ENCODE peak calls at places on chromosome 1, in five cellular contexts. One of them, this sample, is unnamed.

GRCh38 chr1:169115891-169116585 is 9.5 kb downstream of the ATP1B1 start:
- DNase-seq in HL-60: no peak
- DNase-seq in transverse colon: peak
- DNase-seq in vagina: no peak
- DNase-seq in GM12891: no peak
- DNase-seq in this sample: peak

GRCh38 chr1:178057863-178058576 is 35.9 kb upstream of the RASAL2 start:
- DNase-seq in HL-60: no peak
- DNase-seq in transverse colon: no peak
- DNase-seq in vagina: no peak
- DNase-seq in GM12891: no peak
- DNase-seq in this sample: no peak

GRCh38 chr1:181396171-181396670 is 87.1 kb upstream of the CACNA1E start:
- DNase-seq in HL-60: no peak
- DNase-seq in transverse colon: no peak
- DNase-seq in vagina: no peak
- DNase-seq in GM12891: no peak
- DNase-seq in this sample: no peak

GRCh38 chr1:24586970-24587820 is 31.3 kb downstream of the NCMAP start:
- DNase-seq in HL-60: peak
- DNase-seq in transverse colon: peak
- DNase-seq in vagina: no peak
- DNase-seq in GM12891: peak
- DNase-seq in this sample: peak

GRCh38 chr1:240210026-240210425 is 118.3 kb downstream of the FMN2 start:
- DNase-seq in HL-60: no peak
- DNase-seq in transverse colon: no peak
- DNase-seq in vagina: no peak
- DNase-seq in GM12891: no peak
- DNase-seq in this sample: no peak

GRCh38 chr1:228996286-228996685 is 261.0 kb downstream of the RHOU start:
- DNase-seq in HL-60: no peak
- DNase-seq in transverse colon: no peak
- DNase-seq in vagina: peak
- DNase-seq in GM12891: no peak
- DNase-seq in this sample: no peak

GRCh38 chr1:218524526-218524925 is 179.4 kb downstream of the TGFB2 start:
- DNase-seq in HL-60: no peak
- DNase-seq in transverse colon: no peak
- DNase-seq in vagina: no peak
- DNase-seq in GM12891: no peak
- DNase-seq in this sample: no peak

GRCh38 chr1:24127134-24127800 is 15.3 kb upstream of the MYOM3 start:
- DNase-seq in HL-60: no peak
- DNase-seq in transverse colon: no peak
- DNase-seq in vagina: no peak
- DNase-seq in GM12891: no peak
- DNase-seq in this sample: no peak

GRCh38 chr1:13820055-13820454 is 120.1 kb downstream of the PRDM2 start:
- DNase-seq in HL-60: no peak
- DNase-seq in transverse colon: no peak
- DNase-seq in vagina: peak
- DNase-seq in GM12891: no peak
- DNase-seq in this sample: no peak

GRCh38 chr1:115402753-115403184 is 64.7 kb upstream of the NGF start:
- DNase-seq in HL-60: no peak
- DNase-seq in transverse colon: no peak
- DNase-seq in vagina: no peak
- DNase-seq in GM12891: no peak
- DNase-seq in this sample: no peak

GRCh38 chr1:75426688-75427087 is 184.2 kb downstream of the SLC44A5 start:
- DNase-seq in HL-60: no peak
- DNase-seq in transverse colon: no peak
- DNase-seq in vagina: no peak
- DNase-seq in GM12891: no peak
- DNase-seq in this sample: no peak

GRCh38 chr1:34292472-34292871 is 115.8 kb downstream of the C1orf94 start:
- DNase-seq in HL-60: no peak
- DNase-seq in transverse colon: no peak
- DNase-seq in vagina: no peak
- DNase-seq in GM12891: no peak
- DNase-seq in this sample: no peak

GRCh38 chr1:223136086-223136485 is 7.0 kb downstream of the TLR5 start:
- DNase-seq in HL-60: no peak
- DNase-seq in transverse colon: no peak
- DNase-seq in vagina: no peak
- DNase-seq in GM12891: no peak
- DNase-seq in this sample: no peak

GRCh38 chr1:161506336-161507223 is 1.3 kb downstream of the FCGR2A start:
- DNase-seq in HL-60: peak
- DNase-seq in transverse colon: no peak
- DNase-seq in vagina: no peak
- DNase-seq in GM12891: no peak
- DNase-seq in this sample: no peak
- TF ChIP-seq POLR2AphosphoS5 in HL-60: peak
- TF ChIP-seq POLR2AphosphoS5 in transverse colon: no peak
- TF ChIP-seq POLR2AphosphoS5 in vagina: no peak
- TF ChIP-seq POLR2AphosphoS5 in GM12891: no peak
- TF ChIP-seq POLR2AphosphoS5 in this sample: no peak

DNA sequence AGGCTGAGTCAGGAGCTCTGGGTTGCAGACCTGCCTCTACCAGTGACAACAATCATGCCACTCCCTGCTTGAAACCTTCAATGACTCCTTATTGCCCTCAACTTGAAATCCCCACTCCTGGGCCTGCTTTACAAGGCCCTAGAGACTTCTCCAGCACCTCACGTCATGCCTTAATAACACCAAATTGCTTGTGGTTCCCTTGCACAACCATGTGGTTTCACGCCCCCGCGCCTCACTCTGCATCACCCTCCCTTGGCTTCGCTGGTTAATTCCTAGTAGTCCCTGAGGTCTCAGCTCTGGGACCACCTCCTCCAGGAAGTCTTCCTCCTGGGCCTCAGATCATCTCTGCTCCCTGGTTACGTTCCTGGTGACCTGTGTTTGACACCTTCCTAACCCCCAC is 33.0 kb downstream of the EPHA2 start:
- DNase-seq in HL-60: peak
- DNase-seq in transverse colon: no peak
- DNase-seq in vagina: no peak
- DNase-seq in GM12891: peak
- DNase-seq in this sample: no peak
- TF ChIP-seq POLR2AphosphoS5 in HL-60: peak
- TF ChIP-seq POLR2AphosphoS5 in transverse colon: no peak
- TF ChIP-seq POLR2AphosphoS5 in vagina: peak
- TF ChIP-seq POLR2AphosphoS5 in GM12891: no peak
- TF ChIP-seq POLR2AphosphoS5 in this sample: no peak

DNA sequence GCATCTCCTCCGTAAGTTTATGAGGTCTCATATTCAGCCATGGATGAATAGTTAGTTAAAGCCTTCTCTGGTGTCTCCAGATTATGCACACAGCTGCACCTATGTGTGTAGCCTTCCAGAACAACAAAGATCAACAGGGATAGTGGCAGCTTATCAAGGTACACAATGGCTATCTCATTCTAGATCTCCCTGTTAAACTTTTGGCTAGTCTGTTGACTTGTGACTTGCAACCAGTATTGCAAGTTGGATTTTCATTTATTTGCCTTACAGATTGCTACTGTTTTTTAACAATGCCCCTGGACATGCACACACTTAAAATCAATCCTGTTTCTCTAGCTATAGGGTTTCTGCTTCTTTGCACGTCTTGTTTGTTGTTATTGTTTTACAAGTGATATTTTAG is 363.2 kb downstream of the OMA1 start:
- DNase-seq in HL-60: no peak
- DNase-seq in transverse colon: no peak
- DNase-seq in vagina: no peak
- DNase-seq in GM12891: no peak
- DNase-seq in this sample: no peak
- TF ChIP-seq POLR2AphosphoS5 in HL-60: no peak
- TF ChIP-seq POLR2AphosphoS5 in transverse colon: no peak
- TF ChIP-seq POLR2AphosphoS5 in vagina: no peak
- TF ChIP-seq POLR2AphosphoS5 in GM12891: no peak
- TF ChIP-seq POLR2AphosphoS5 in this sample: no peak

DNA sequence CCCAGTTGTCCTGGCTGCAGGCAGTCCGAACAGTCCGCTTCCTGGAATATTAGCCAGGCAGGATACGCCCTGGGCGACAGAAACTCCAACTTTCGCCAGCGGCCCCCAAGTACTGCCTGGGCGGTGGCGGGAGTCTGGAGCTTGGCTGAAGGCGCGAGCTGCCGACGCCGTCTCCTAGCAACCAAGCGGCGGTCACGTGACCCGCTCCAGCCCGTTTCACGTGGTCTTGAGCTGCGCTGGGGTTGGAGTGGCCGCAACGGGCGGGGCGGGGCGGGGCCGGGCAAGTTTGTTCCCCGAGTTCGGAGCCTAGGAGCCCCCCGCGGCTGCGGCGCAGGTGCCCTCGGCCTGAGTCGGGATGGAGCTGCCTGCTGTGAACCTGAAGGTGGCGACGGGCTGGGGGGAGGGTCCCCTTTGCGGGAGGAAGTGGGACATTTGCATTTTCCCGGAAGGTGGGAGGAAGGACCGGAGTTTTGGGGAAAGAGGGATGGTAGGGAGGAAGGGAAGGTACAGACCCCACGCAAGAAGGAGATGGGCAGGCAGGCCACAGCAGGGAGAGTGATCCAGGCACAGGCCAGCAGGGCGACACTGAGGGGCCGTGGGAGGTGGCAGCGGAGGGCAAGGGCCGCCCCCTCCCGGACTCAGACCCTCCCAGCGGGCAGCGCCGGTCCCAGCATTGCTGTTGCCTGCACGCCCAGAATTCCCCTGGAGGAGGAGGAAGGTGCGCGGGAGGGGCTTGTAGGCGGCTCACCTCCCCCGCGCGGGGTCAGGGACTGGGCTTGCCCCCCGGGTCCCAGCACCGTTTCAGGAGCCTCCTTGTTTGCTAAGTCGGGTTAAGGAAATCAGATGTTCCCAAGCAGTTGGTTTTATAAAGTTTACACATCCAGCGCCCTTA is at the start of gene AGTRAP:
- DNase-seq in HL-60: peak
- DNase-seq in transverse colon: peak
- DNase-seq in vagina: no peak
- DNase-seq in GM12891: peak
- DNase-seq in this sample: peak
- TF ChIP-seq POLR2AphosphoS5 in HL-60: peak
- TF ChIP-seq POLR2AphosphoS5 in transverse colon: peak
- TF ChIP-seq POLR2AphosphoS5 in vagina: peak
- TF ChIP-seq POLR2AphosphoS5 in GM12891: no peak
- TF ChIP-seq POLR2AphosphoS5 in this sample: no peak

GRCh38 chr1:201022824-201023516 is 544 bp downstream of the KIF21B start:
- DNase-seq in HL-60: no peak
- DNase-seq in transverse colon: peak
- DNase-seq in vagina: no peak
- DNase-seq in GM12891: no peak
- DNase-seq in this sample: no peak
- TF ChIP-seq POLR2AphosphoS5 in HL-60: peak
- TF ChIP-seq POLR2AphosphoS5 in transverse colon: no peak
- TF ChIP-seq POLR2AphosphoS5 in vagina: no peak
- TF ChIP-seq POLR2AphosphoS5 in GM12891: no peak
- TF ChIP-seq POLR2AphosphoS5 in this sample: peak

DNA sequence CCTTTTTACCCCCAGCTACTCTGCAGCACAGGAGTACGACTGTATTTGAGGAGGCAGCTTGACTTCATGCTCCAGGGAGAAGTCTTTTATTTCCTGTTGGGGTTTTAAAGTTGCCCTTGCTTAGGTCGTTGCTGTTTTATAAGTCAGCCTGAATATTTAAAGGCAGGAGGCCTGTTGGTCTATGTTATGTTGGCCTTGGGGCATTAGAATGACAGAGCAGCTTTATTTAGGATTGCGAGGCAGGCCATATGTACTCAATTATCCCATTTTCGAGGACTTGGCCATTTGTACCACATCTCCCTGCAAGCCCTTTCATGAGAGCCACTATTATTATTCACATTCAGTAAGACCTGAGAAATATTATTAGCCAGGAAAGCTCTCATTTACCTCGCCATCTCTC is 47.0 kb downstream of the KIF26B start:
- DNase-seq in HL-60: no peak
- DNase-seq in transverse colon: no peak
- DNase-seq in vagina: no peak
- DNase-seq in GM12891: no peak
- DNase-seq in this sample: no peak
- TF ChIP-seq POLR2AphosphoS5 in HL-60: no peak
- TF ChIP-seq POLR2AphosphoS5 in transverse colon: no peak
- TF ChIP-seq POLR2AphosphoS5 in vagina: no peak
- TF ChIP-seq POLR2AphosphoS5 in GM12891: no peak
- TF ChIP-seq POLR2AphosphoS5 in this sample: no peak

GRCh38 chr1:54542120-54542961 is 5.7 kb upstream of the ACOT11 start:
- DNase-seq in HL-60: peak
- DNase-seq in transverse colon: peak
- DNase-seq in vagina: no peak
- DNase-seq in GM12891: peak
- DNase-seq in this sample: no peak
- TF ChIP-seq POLR2AphosphoS5 in HL-60: peak
- TF ChIP-seq POLR2AphosphoS5 in transverse colon: peak
- TF ChIP-seq POLR2AphosphoS5 in vagina: peak
- TF ChIP-seq POLR2AphosphoS5 in GM12891: no peak
- TF ChIP-seq POLR2AphosphoS5 in this sample: no peak